ENCODE peak calls at places on chromosomes 5 and 9, in nine cellular contexts. V is hypothalamus; W is bronchial epithelial cell; A is neural crest cell; O is NCI-H460; N is Daoy; T is T1000; L is stimulated activated CD4-positive, alpha-beta T cell treated with anti-CD3 and anti-CD28 coated beads, Interleukin-1b, Interleukin-23, amount 100 ng/mL, for 48 hours; B is posterior cingulate gyrus. Z is an unnamed sample.
A peak's percentile ranks its signal among the peaks of the same experiment; 100 is the strongest.

GRCh38 chr5:37838152-37838932 is 1.5 kb downstream of the GDNF start:
- DNase-seq in V (peak; percentile 18), W (no peak), A (peak; percentile 37), O (peak; percentile 30), N (peak; percentile 67), T (peak; percentile 28), L (no peak), B (peak; percentile 52), Z (no peak)

GRCh38 chr5:104353371-104353770 is 790.8 kb upstream of the NUDT12 start:
- DNase-seq in V (no peak), W (peak; percentile 18), A (no peak), O (no peak), N (no peak), T (no peak), L (no peak), B (no peak), Z (peak; percentile 49)

GRCh38 chr5:127260686-127261085 is 29.9 kb upstream of the MEGF10 start:
- DNase-seq in V (no peak), W (no peak), A (no peak), O (no peak), N (no peak), T (no peak), L (no peak), B (no peak), Z (peak; percentile 12)

GRCh38 chr9:70256123-70256551 is 2.6 kb upstream of the SMC5 start:
- DNase-seq in V (no peak), W (peak; percentile 79), A (no peak), O (no peak), N (peak; percentile 83), T (no peak), L (no peak), B (no peak), Z (peak; percentile 74)

GRCh38 chr9:112447283-112447761 is 39.3 kb upstream of the KIAA1958 start:
- DNase-seq in V (no peak), W (peak; percentile 56), A (no peak), O (no peak), N (no peak), T (no peak), L (no peak), B (no peak), Z (peak; percentile 1)

GRCh38 chr9:127913682-127914081 is 3.2 kb downstream of the ST6GALNAC4 start:
- DNase-seq in V (no peak), W (no peak), A (no peak), O (no peak), N (no peak), T (no peak), L (no peak), B (no peak), Z (no peak)

GRCh38 chr5:38011641-38012188 is 171.9 kb upstream of the GDNF start:
- DNase-seq in V (no peak), W (no peak), A (no peak), O (no peak), N (no peak), T (no peak), L (no peak), B (no peak), Z (no peak)

GRCh38 chr5:58261605-58262004 is 198.3 kb downstream of the PLK2 start:
- DNase-seq in V (no peak), W (peak; percentile 38), A (no peak), O (no peak), N (peak; percentile 19), T (no peak), L (no peak), B (no peak), Z (no peak)

GRCh38 chr5:74251106-74252032 is 389.2 kb downstream of the ENC1 start:
- DNase-seq in V (no peak), W (peak; percentile 100), A (no peak), O (peak; percentile 47), N (peak; percentile 92), T (peak; percentile 41), L (no peak), B (no peak), Z (peak; percentile 96)

GRCh38 chr5:90873033-90873517 is 314.5 kb downstream of the ADGRV1 start:
- DNase-seq in V (no peak), W (no peak), A (no peak), O (no peak), N (no peak), T (no peak), L (peak; percentile 8), B (no peak), Z (no peak)

GRCh38 chr5:17223375-17224185 is 6.1 kb downstream of the BASP1 start:
- DNase-seq in V (no peak), W (peak; percentile 53), A (no peak), O (no peak), N (no peak), T (no peak), L (no peak), B (no peak), Z (no peak)

GRCh38 chr9:100167912-100168775 is 69.1 kb downstream of the INVS start:
- DNase-seq in V (no peak), W (no peak), A (no peak), O (no peak), N (no peak), T (no peak), L (no peak), B (no peak), Z (no peak)

GRCh38 chr5:71621268-71621667 is 34.1 kb downstream of the MCCC2 start:
- DNase-seq in V (no peak), W (no peak), A (no peak), O (no peak), N (no peak), T (no peak), L (no peak), B (no peak), Z (no peak)

GRCh38 chr5:15026506-15026905 is 154.9 kb upstream of the ANKH start:
- DNase-seq in V (no peak), W (no peak), A (no peak), O (no peak), N (no peak), T (no peak), L (no peak), B (no peak), Z (no peak)

GRCh38 chr5:150256416-150257064 is 33.0 kb downstream of the CAMK2A start:
- DNase-seq in V (no peak), W (no peak), A (no peak), O (no peak), N (no peak), T (no peak), L (no peak), B (no peak), Z (no peak)

GRCh38 chr5:32710859-32711692 is at the start of gene NPR3:
- DNase-seq in V (no peak), W (no peak), A (peak; percentile 2), O (peak; percentile 21), N (peak; percentile 10), T (peak; percentile 36), L (no peak), B (no peak), Z (peak; percentile 60)

GRCh38 chr9:123370108-123370507 is 14.1 kb downstream of the CRB2 start:
- DNase-seq in V (no peak), W (no peak), A (no peak), O (no peak), N (no peak), T (no peak), L (no peak), B (no peak), Z (no peak)

GRCh38 chr9:137150485-137151060 is 11.6 kb downstream of the GRIN1 start:
- DNase-seq in V (no peak), W (no peak), A (no peak), O (peak; percentile 87), N (no peak), T (peak; percentile 98), L (peak; percentile 78), B (no peak), Z (no peak)

GRCh38 chr5:79837707-79838620 is 148.3 kb downstream of the CMYA5 start:
- DNase-seq in V (no peak), W (no peak), A (no peak), O (no peak), N (no peak), T (no peak), L (no peak), B (no peak), Z (peak; percentile 40)

GRCh38 chr9:81191222-81191621 is 498.1 kb downstream of the TLE1 start:
- DNase-seq in V (no peak), W (peak; percentile 71), A (no peak), O (no peak), N (no peak), T (no peak), L (no peak), B (no peak), Z (no peak)

GRCh38 chr5:66829826-66830225 is 233.6 kb downstream of the MAST4 start:
- DNase-seq in V (no peak), W (peak; percentile 90), A (no peak), O (no peak), N (peak; percentile 67), T (no peak), L (no peak), B (no peak), Z (no peak)

GRCh38 chr5:2615917-2616316 is 135.6 kb downstream of the IRX2 start:
- DNase-seq in V (no peak), W (no peak), A (no peak), O (no peak), N (no peak), T (no peak), L (no peak), B (no peak), Z (no peak)